ENCODE peak calls at places on chromosomes 16 and 17, in six cellular contexts. T is stimulated activated CD8-positive, alpha-beta memory T cell treated with anti-CD3 and anti-CD28 coated beads, Interleukin-15, amount 100 ng/mL, for 1 hour; Z is cardiac muscle cell; W is cardiac fibroblast; L is GM10248; N is OCI-LY7. B is an unnamed sample.

GRCh38 chr17:29977836-29978235 is 36.4 kb downstream of the EFCAB5 start:
- DNase-seq in Z (no peak), T (no peak), L (no peak), W (peak; percentile 74), N (no peak), B (no peak)

GRCh38 chr17:27647755-27648154 is 16.8 kb downstream of the LGALS9 start:
- DNase-seq in T (no peak), N (no peak), Z (no peak), L (no peak), W (no peak), B (no peak)

GRCh38 chr17:73170324-73170723 is 5.5 kb downstream of the SSTR2 start:
- DNase-seq in N (no peak), L (no peak), W (no peak), Z (no peak), T (no peak), B (no peak)

GRCh38 chr17:50214986-50215730 is 13.7 kb upstream of the COL1A1 start:
- DNase-seq in Z (no peak), T (no peak), W (no peak), N (no peak), L (no peak), B (no peak)

GRCh38 chr17:49935526-49936210 is 33.3 kb upstream of the DLX4 start:
- DNase-seq in Z (no peak), W (no peak), L (no peak), T (no peak), N (no peak), B (no peak)

GRCh38 chr17:2649191-2649590 is 55.7 kb downstream of the PAFAH1B1 start:
- DNase-seq in W (no peak), T (no peak), N (no peak), L (no peak), Z (no peak), B (no peak)

GRCh38 chr16:56589141-56590039 is at the start of gene MT3:
- DNase-seq in W (peak; percentile 11), Z (peak; percentile 40), T (no peak), L (no peak), N (no peak), B (no peak)

GRCh38 chr17:82458130-82458884 is at the start of gene NARF:
- DNase-seq in W (peak; percentile 98), L (peak; percentile 98), T (peak; percentile 89), N (peak; percentile 100), Z (peak; percentile 99), B (peak; percentile 80)

GRCh38 chr17:4035081-4035680 is 70.9 kb upstream of the ATP2A3 start:
- DNase-seq in T (no peak), Z (no peak), W (peak; percentile 5), N (no peak), L (no peak), B (no peak)

GRCh38 chr16:58661199-58661830 is 23.3 kb downstream of the SLC38A7 start:
- DNase-seq in L (peak; percentile 75), W (peak; percentile 93), N (peak; percentile 71), Z (peak; percentile 76), T (no peak), B (no peak)